ENCODE peak calls at places on chromosomes 6 and 20, in six cellular contexts. W, A, K, M, F and U are unnamed samples.
A peak's percentile ranks its signal among the peaks of the same experiment; 100 is the strongest.

GRCh38 chr20:20224806-20225205 is 143.1 kb upstream of the INSM1 start:
- DNase-seq in F (no peak), W (no peak), K (no peak), A (no peak), M (no peak), U (no peak)

GRCh38 chr6:125904871-125905270 is 51.7 kb upstream of the HINT3 start:
- DNase-seq in K (no peak), F (peak; percentile 60), A (no peak), W (peak; percentile 70), M (no peak), U (no peak)

GRCh38 chr20:38209736-38210405 is 44.8 kb upstream of the TGM2 start:
- DNase-seq in F (no peak), A (no peak), K (no peak), M (no peak), W (no peak), U (no peak)

GRCh38 chr6:46269447-46270229 is 98.9 kb upstream of the ENPP5 start:
- DNase-seq in K (no peak), F (no peak), W (no peak), A (peak; percentile 2), M (no peak), U (no peak)

GRCh38 chr6:137044366-137045220 is at the start of gene IL20RA:
- DNase-seq in F (peak; percentile 24), A (no peak), K (peak; percentile 49), W (peak; percentile 6), M (peak; percentile 37), U (peak; percentile 74)

GRCh38 chr20:35743693-35744491 is 1.8 kb upstream of the RBM39 start:
- DNase-seq in K (no peak), F (peak; percentile 48), M (no peak), W (no peak), A (no peak), U (peak; percentile 61)

GRCh38 chr6:135909737-135910387 is 58.4 kb downstream of the PDE7B start:
- DNase-seq in F (peak; percentile 45), M (peak; percentile 22), W (peak; percentile 45), A (peak; percentile 57), K (peak; percentile 88), U (peak; percentile 89)

GRCh38 chr20:11204926-11205768 is 531.3 kb upstream of the JAG1 start:
- DNase-seq in A (peak; percentile 82), W (peak; percentile 70), F (no peak), K (peak; percentile 86), M (no peak), U (peak; percentile 50)

GRCh38 chr20:39108746-39109145 is 146.6 kb downstream of the DHX35 start:
- DNase-seq in M (no peak), A (no peak), W (no peak), F (no peak), K (peak; percentile 59), U (no peak)

GRCh38 chr6:68559716-68560115 is 75.4 kb upstream of the ADGRB3 start:
- DNase-seq in A (peak; percentile 70), W (peak; percentile 67), F (no peak), K (peak; percentile 56), M (no peak), U (no peak)

GRCh38 chr6:166032366-166033171 is 135.1 kb downstream of the TBXT start:
- DNase-seq in W (peak; percentile 86), A (peak; percentile 89), K (peak; percentile 85), F (no peak), M (no peak), U (no peak)

GRCh38 chr6:116020738-116021137 is 40.0 kb downstream of the FRK start:
- DNase-seq in A (no peak), M (no peak), K (no peak), W (no peak), F (no peak), U (no peak)

GRCh38 chr6:97293198-97293696 is 10.2 kb upstream of the MMS22L start:
- DNase-seq in W (no peak), K (no peak), M (no peak), A (peak; percentile 7), F (no peak), U (no peak)

GRCh38 chr20:46807998-46808397 is 86.6 kb upstream of the EYA2 start:
- DNase-seq in M (no peak), A (no peak), K (no peak), F (no peak), W (no peak), U (peak; percentile 57)

GRCh38 chr6:158813032-158813431 is 6.1 kb downstream of the EZR start:
- DNase-seq in A (no peak), M (no peak), K (no peak), F (no peak), W (no peak), U (no peak)

GRCh38 chr6:122530440-122531046 is 58.9 kb upstream of the SERINC1 start:
- DNase-seq in W (peak; percentile 77), A (peak; percentile 74), F (peak; percentile 32), K (peak; percentile 86), M (peak; percentile 8), U (peak; percentile 89)

GRCh38 chr6:157574851-157575424 is 193.9 kb downstream of the ZDHHC14 start:
- DNase-seq in W (no peak), F (peak; percentile 6), M (no peak), K (no peak), A (no peak), U (no peak)

GRCh38 chr6:7146079-7146828 is 38.5 kb downstream of the RREB1 start:
- DNase-seq in M (no peak), F (peak; percentile 54), W (peak; percentile 69), A (peak; percentile 76), K (peak; percentile 58), U (no peak)

GRCh38 chr6:4936681-4937041 is 67.2 kb downstream of the RPP40 start:
- DNase-seq in K (peak; percentile 53), W (peak; percentile 61), F (no peak), A (peak; percentile 83), M (peak; percentile 34), U (peak; percentile 67)